ENCODE peak calls at places on chromosomes 16 and 17, in four cellular contexts. X is caudate nucleus, Q is GM23248, T is heart right ventricle. H is an unnamed sample.
A peak's percentile ranks its signal among the peaks of the same experiment; 100 is the strongest.

GRCh38 chr17:18033442-18034099 is 5.4 kb downstream of the ATPAF2 start:
- DNase-seq in Q (peak; percentile 93), X (no peak), T (no peak), H (no peak)

GRCh38 chr16:4506450-4506849 is 30.3 kb downstream of the HMOX2 start:
- DNase-seq in Q (peak; percentile 90), T (no peak), X (no peak), H (peak; percentile 78)

GRCh38 chr17:38464723-38465419 is 36.6 kb downstream of the ARHGAP23 start:
- DNase-seq in Q (peak; percentile 98), X (peak; percentile 77), T (peak; percentile 87), H (peak; percentile 80)

GRCh38 chr17:27256225-27257030 is 37.5 kb upstream of the WSB1 start:
- DNase-seq in T (no peak), Q (peak; percentile 81), X (no peak), H (no peak)

GRCh38 chr16:85614338-85615013 is 1.4 kb downstream of the GSE1 start:
- DNase-seq in T (no peak), X (no peak), Q (no peak), H (no peak)

GRCh38 chr17:41490022-41490421 is 312 bp upstream of the KRT36 start:
- DNase-seq in X (no peak), T (no peak), Q (no peak), H (no peak)

GRCh38 chr17:44221072-44221861 is 1.8 kb upstream of the UBTF start:
- DNase-seq in X (peak; percentile 54), Q (peak; percentile 90), T (peak; percentile 84), H (peak; percentile 71)

GRCh38 chr16:84041881-84042280 is 714 bp downstream of the SLC38A8 start:
- DNase-seq in X (no peak), Q (no peak), T (no peak), H (no peak)

GRCh38 chr16:807345-808251 is 7.1 kb upstream of the GNG13 start:
- DNase-seq in T (peak; percentile 94), X (peak; percentile 74), Q (peak; percentile 99), H (peak; percentile 83)

GRCh38 chr17:36602030-36602737 is 801 bp downstream of the MRM1 start:
- DNase-seq in T (no peak), X (no peak), Q (peak; percentile 54), H (no peak)

GRCh38 chr17:44536090-44536960 is 21.0 kb upstream of the FZD2 start:
- DNase-seq in T (peak; percentile 21), X (no peak), Q (peak; percentile 32), H (no peak)

GRCh38 chr17:32493581-32494513 is 7.1 kb downstream of the CDK5R1 start:
- DNase-seq in T (no peak), Q (no peak), X (no peak), H (no peak)

GRCh38 chr16:52068447-52069074 is 478.4 kb downstream of the TOX3 start:
- DNase-seq in X (no peak), T (no peak), Q (peak; percentile 35), H (no peak)

GRCh38 chr16:11492808-11493530 is 93.8 kb downstream of the LITAF start:
- DNase-seq in X (no peak), Q (no peak), T (no peak), H (no peak)

GRCh38 chr16:2388875-2389433 is 40.3 kb upstream of the CCNF start:
- DNase-seq in X (no peak), Q (peak; percentile 73), T (no peak), H (no peak)

GRCh38 chr16:19691161-19691850 is 26.7 kb downstream of the KNOP1 start:
- DNase-seq in X (peak; percentile 20), T (no peak), Q (peak; percentile 35), H (peak; percentile 21)
- H3K27ac ChIP-seq in X (peak overlapping the region; percentile 92), T (peak overlapping the region; percentile 61), Q (no peak overlapping the region), H (peak overlapping the region; percentile 79)

GRCh38 chr16:66933776-66934137 is 445 bp downstream of the CIAO2B start:
- DNase-seq in X (no peak), T (no peak), Q (no peak), H (no peak)
- H3K27ac ChIP-seq in X (peak overlapping the region; percentile 93), T (peak overlapping the region; percentile 97), Q (peak overlapping the region; percentile 24), H (peak overlapping the region; percentile 85)

GRCh38 chr16:57500578-57501111 is 14.4 kb upstream of the DOK4 start:
- DNase-seq in X (no peak), T (no peak), Q (no peak), H (no peak)
- H3K27ac ChIP-seq in X (no peak overlapping the region), T (no peak overlapping the region), Q (no peak overlapping the region), H (no peak overlapping the region)

DNA sequence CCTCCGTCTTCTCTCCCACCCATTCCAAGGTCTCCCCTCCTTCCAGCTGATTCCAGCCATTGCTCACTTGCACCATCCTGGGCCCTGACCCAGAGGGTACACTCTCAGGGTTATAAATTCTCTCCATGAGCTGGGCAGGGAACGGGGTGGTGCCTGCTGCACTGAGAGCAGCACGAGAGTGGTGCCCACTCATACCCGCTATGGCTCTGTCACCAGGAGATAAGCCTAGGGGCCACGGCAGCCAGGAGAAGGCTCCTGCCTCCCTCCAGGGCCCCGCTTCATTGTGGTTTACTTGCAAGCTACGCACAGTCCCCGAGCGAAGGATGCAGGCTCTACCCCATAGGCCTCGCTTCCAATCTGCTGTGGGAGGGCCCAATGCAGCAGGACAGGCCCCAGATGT is 48.6 kb downstream of the VAC14 start:
- DNase-seq in Q (no peak), T (no peak), X (no peak), H (no peak)
- H3K27ac ChIP-seq in Q (no peak overlapping the region), T (peak overlapping the region; percentile 65), X (no peak overlapping the region), H (no peak overlapping the region)

GRCh38 chr16:29308644-29309546 is 97.6 kb downstream of the NPIPB11 start:
- DNase-seq in Q (no peak), T (no peak), X (no peak), H (no peak)
- H3K27ac ChIP-seq in Q (no peak overlapping the region), T (no peak overlapping the region), X (no peak overlapping the region), H (no peak overlapping the region)

GRCh38 chr16:48965391-48965790 is 316.2 kb downstream of the CBLN1 start:
- DNase-seq in Q (no peak), T (no peak), X (no peak), H (no peak)
- H3K27ac ChIP-seq in Q (no peak overlapping the region), T (no peak overlapping the region), X (no peak overlapping the region), H (no peak overlapping the region)

GRCh38 chr17:29682987-29683386 is 60.3 kb upstream of the CORO6 start:
- DNase-seq in X (no peak), Q (no peak), T (no peak), H (no peak)

GRCh38 chr17:29686998-29687397 is 64.3 kb upstream of the CORO6 start:
- DNase-seq in X (no peak), T (no peak), Q (no peak), H (no peak)

GRCh38 chr17:29682054-29682453 is 59.3 kb upstream of the CORO6 start:
- DNase-seq in T (no peak), X (no peak), Q (no peak), H (no peak)

GRCh38 chr17:29687601-29688000 is 64.9 kb upstream of the CORO6 start:
- DNase-seq in X (no peak), Q (no peak), T (no peak), H (no peak)

GRCh38 chr17:29683481-29683880 is 60.8 kb upstream of the CORO6 start:
- DNase-seq in Q (no peak), T (no peak), X (no peak), H (no peak)
- H3K27ac ChIP-seq in Q (no peak overlapping the region), T (peak overlapping the region; percentile 80), X (no peak overlapping the region), H (no peak overlapping the region)

GRCh38 chr17:28613916-28614315 is at the start of gene RSKR:
- DNase-seq in Q (peak; percentile 9), T (no peak), X (peak; percentile 67), H (no peak)
- H3K27ac ChIP-seq in Q (no peak within 1 kb of the TSS), T (no peak within 1 kb of the TSS), X (peak within 1 kb of the TSS; percentile 60), H (no peak within 1 kb of the TSS)